ENCODE peak calls at places on chromosomes 7 and 10, in eight cellular contexts. One of them, this sample, is unnamed. For H3K27me3, the result is how much of the 10 kb centered on the place peaks cover.

GRCh38 chr7:4067874-4068273 is 614.2 kb upstream of the FOXK1 start:
- DNase-seq in lower lobe of right lung: no peak
- DNase-seq in body of pancreas: no peak
- DNase-seq in hepatocyte: no peak
- DNase-seq in heart right ventricle: no peak
- DNase-seq in aorta: no peak
- DNase-seq in MM.1S: no peak
- DNase-seq in cardiac muscle cell: no peak
- DNase-seq in this sample: no peak

GRCh38 chr7:2041496-2042367 is 191.0 kb downstream of the MAD1L1 start:
- DNase-seq in lower lobe of right lung: peak
- DNase-seq in body of pancreas: no peak
- DNase-seq in hepatocyte: no peak
- DNase-seq in heart right ventricle: no peak
- DNase-seq in aorta: no peak
- DNase-seq in MM.1S: no peak
- DNase-seq in cardiac muscle cell: no peak
- DNase-seq in this sample: peak

GRCh38 chr7:45885264-45885882 is 2.9 kb upstream of the IGFBP1 start:
- DNase-seq in lower lobe of right lung: no peak
- DNase-seq in body of pancreas: no peak
- DNase-seq in hepatocyte: no peak
- DNase-seq in heart right ventricle: no peak
- DNase-seq in aorta: no peak
- DNase-seq in MM.1S: no peak
- DNase-seq in cardiac muscle cell: no peak
- DNase-seq in this sample: no peak

GRCh38 chr10:60810437-60811182 is 32.3 kb downstream of the CDK1 start:
- DNase-seq in lower lobe of right lung: no peak
- DNase-seq in body of pancreas: no peak
- DNase-seq in hepatocyte: peak
- DNase-seq in heart right ventricle: no peak
- DNase-seq in aorta: no peak
- DNase-seq in MM.1S: no peak
- DNase-seq in cardiac muscle cell: peak
- DNase-seq in this sample: no peak

GRCh38 chr7:12257582-12257981 is 46.5 kb downstream of the TMEM106B start:
- DNase-seq in lower lobe of right lung: no peak
- DNase-seq in body of pancreas: no peak
- DNase-seq in hepatocyte: no peak
- DNase-seq in heart right ventricle: no peak
- DNase-seq in aorta: no peak
- DNase-seq in MM.1S: peak
- DNase-seq in cardiac muscle cell: peak
- DNase-seq in this sample: no peak

GRCh38 chr10:43049081-43049551 is 27.8 kb upstream of the RET start:
- DNase-seq in lower lobe of right lung: peak
- DNase-seq in body of pancreas: no peak
- DNase-seq in hepatocyte: no peak
- DNase-seq in heart right ventricle: no peak
- DNase-seq in aorta: peak
- DNase-seq in MM.1S: no peak
- DNase-seq in cardiac muscle cell: no peak
- DNase-seq in this sample: peak

GRCh38 chr7:116138202-116138801 is 72.0 kb upstream of the TES start:
- DNase-seq in lower lobe of right lung: no peak
- DNase-seq in body of pancreas: no peak
- DNase-seq in hepatocyte: peak
- DNase-seq in heart right ventricle: no peak
- DNase-seq in aorta: no peak
- DNase-seq in MM.1S: peak
- DNase-seq in cardiac muscle cell: peak
- DNase-seq in this sample: no peak

GRCh38 chr10:131453772-131454634 is 142.5 kb upstream of the TCERG1L start:
- DNase-seq in lower lobe of right lung: no peak
- DNase-seq in body of pancreas: peak
- DNase-seq in hepatocyte: peak
- DNase-seq in heart right ventricle: peak
- DNase-seq in aorta: peak
- DNase-seq in MM.1S: no peak
- DNase-seq in cardiac muscle cell: peak
- DNase-seq in this sample: peak

GRCh38 chr10:26805567-26806245 is 55.1 kb downstream of the ABI1 start:
- DNase-seq in lower lobe of right lung: no peak
- DNase-seq in body of pancreas: no peak
- DNase-seq in hepatocyte: peak
- DNase-seq in heart right ventricle: no peak
- DNase-seq in aorta: no peak
- DNase-seq in MM.1S: no peak
- DNase-seq in cardiac muscle cell: no peak
- DNase-seq in this sample: no peak

GRCh38 chr7:20340839-20341238 is 10.1 kb downstream of the ITGB8 start:
- DNase-seq in lower lobe of right lung: no peak
- DNase-seq in body of pancreas: peak
- DNase-seq in hepatocyte: no peak
- DNase-seq in heart right ventricle: no peak
- DNase-seq in aorta: no peak
- DNase-seq in MM.1S: no peak
- DNase-seq in cardiac muscle cell: peak
- DNase-seq in this sample: no peak

GRCh38 chr10:13816195-13816926 is 229.6 kb downstream of the PRPF18 start:
- DNase-seq in lower lobe of right lung: peak
- DNase-seq in body of pancreas: peak
- DNase-seq in hepatocyte: peak
- DNase-seq in heart right ventricle: peak
- DNase-seq in aorta: no peak
- DNase-seq in MM.1S: no peak
- DNase-seq in cardiac muscle cell: peak
- DNase-seq in this sample: peak

GRCh38 chr10:17910144-17910789 is 41.5 kb upstream of the SLC39A12 start:
- DNase-seq in lower lobe of right lung: no peak
- DNase-seq in body of pancreas: peak
- DNase-seq in hepatocyte: peak
- DNase-seq in heart right ventricle: no peak
- DNase-seq in aorta: no peak
- DNase-seq in MM.1S: peak
- DNase-seq in cardiac muscle cell: peak
- DNase-seq in this sample: no peak

GRCh38 chr7:135855836-135856235 is 107.2 kb upstream of the FAM180A start:
- DNase-seq in lower lobe of right lung: no peak
- DNase-seq in body of pancreas: no peak
- DNase-seq in hepatocyte: no peak
- DNase-seq in heart right ventricle: no peak
- DNase-seq in aorta: no peak
- DNase-seq in MM.1S: peak
- DNase-seq in cardiac muscle cell: peak
- DNase-seq in this sample: no peak

GRCh38 chr7:42238709-42239395 is 1.8 kb upstream of the GLI3 start:
- DNase-seq in lower lobe of right lung: no peak
- DNase-seq in body of pancreas: no peak
- DNase-seq in hepatocyte: peak
- DNase-seq in heart right ventricle: no peak
- DNase-seq in aorta: no peak
- DNase-seq in MM.1S: no peak
- DNase-seq in cardiac muscle cell: peak
- DNase-seq in this sample: no peak

GRCh38 chr7:34902181-34902580 is 135.1 kb downstream of the DPY19L1 start:
- DNase-seq in lower lobe of right lung: no peak
- DNase-seq in body of pancreas: no peak
- DNase-seq in hepatocyte: no peak
- DNase-seq in heart right ventricle: no peak
- DNase-seq in aorta: no peak
- DNase-seq in MM.1S: no peak
- DNase-seq in cardiac muscle cell: no peak
- DNase-seq in this sample: no peak

GRCh38 chr7:99020413-99020715 is 123.5 kb downstream of the SMURF1 start:
- DNase-seq in lower lobe of right lung: no peak
- DNase-seq in body of pancreas: no peak
- DNase-seq in hepatocyte: no peak
- DNase-seq in heart right ventricle: no peak
- DNase-seq in aorta: no peak
- DNase-seq in MM.1S: no peak
- DNase-seq in cardiac muscle cell: no peak
- DNase-seq in this sample: no peak

DNA sequence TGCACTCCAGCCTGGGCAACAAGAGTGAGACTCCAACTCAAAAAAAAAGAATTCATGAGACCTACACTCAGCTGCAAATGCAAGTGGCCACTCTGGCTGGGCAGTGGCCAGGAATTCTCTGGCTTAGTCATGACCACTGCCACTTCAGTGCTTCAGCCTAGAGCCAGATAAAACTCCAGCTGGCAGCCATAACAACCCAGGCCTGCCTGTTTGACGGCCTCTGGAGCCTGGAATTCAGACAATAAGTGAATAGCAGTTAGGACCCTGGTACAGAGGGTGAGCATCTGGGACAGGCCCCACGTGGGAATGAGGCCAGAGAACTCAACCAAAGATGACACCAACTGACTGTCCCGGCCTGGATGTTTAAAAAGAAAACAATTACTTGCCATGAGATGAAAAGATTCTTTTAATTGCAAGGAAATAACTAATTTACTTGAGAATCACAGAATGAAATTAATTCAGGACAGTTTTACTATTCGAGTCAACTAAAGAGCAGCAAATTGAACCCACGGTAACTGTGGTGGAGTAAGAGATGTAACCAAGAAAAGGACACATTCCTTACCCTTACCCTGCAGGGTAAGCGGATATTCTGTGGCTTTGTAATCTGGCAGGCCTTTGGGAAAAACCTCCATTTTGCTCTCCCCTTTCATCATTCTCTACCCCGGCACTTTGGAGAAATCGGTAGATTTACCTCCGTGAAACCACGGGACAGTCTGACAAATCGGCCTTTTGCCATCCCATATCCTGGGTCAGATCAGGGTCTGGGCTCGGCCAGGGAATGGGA is 18.7 kb downstream of the RCC1L start:
- DNase-seq in lower lobe of right lung: peak
- DNase-seq in body of pancreas: no peak
- DNase-seq in hepatocyte: no peak
- DNase-seq in heart right ventricle: peak
- DNase-seq in aorta: peak
- DNase-seq in MM.1S: no peak
- DNase-seq in cardiac muscle cell: peak
- DNase-seq in this sample: peak
- H3K27ac ChIP-seq in lower lobe of right lung: peak
- H3K27ac ChIP-seq in body of pancreas: no peak
- H3K27ac ChIP-seq in hepatocyte: no peak
- H3K27ac ChIP-seq in heart right ventricle: peak
- H3K27ac ChIP-seq in aorta: peak
- H3K27ac ChIP-seq in MM.1S: no peak
- H3K27ac ChIP-seq in cardiac muscle cell: peak
- H3K27ac ChIP-seq in this sample: peak

GRCh38 chr10:99522078-99522479 is 10.7 kb upstream of the NKX2-3 start:
- DNase-seq in lower lobe of right lung: no peak
- DNase-seq in body of pancreas: no peak
- DNase-seq in hepatocyte: no peak
- DNase-seq in heart right ventricle: no peak
- DNase-seq in aorta: no peak
- DNase-seq in MM.1S: no peak
- DNase-seq in cardiac muscle cell: no peak
- DNase-seq in this sample: no peak

GRCh38 chr10:99523251-99523773 is 9.4 kb upstream of the NKX2-3 start:
- DNase-seq in lower lobe of right lung: no peak
- DNase-seq in body of pancreas: no peak
- DNase-seq in hepatocyte: no peak
- DNase-seq in heart right ventricle: no peak
- DNase-seq in aorta: no peak
- DNase-seq in MM.1S: no peak
- DNase-seq in cardiac muscle cell: no peak
- DNase-seq in this sample: no peak

GRCh38 chr10:99521474-99522077 is 11.2 kb upstream of the NKX2-3 start:
- DNase-seq in lower lobe of right lung: no peak
- DNase-seq in body of pancreas: peak
- DNase-seq in hepatocyte: no peak
- DNase-seq in heart right ventricle: no peak
- DNase-seq in aorta: no peak
- DNase-seq in MM.1S: no peak
- DNase-seq in cardiac muscle cell: no peak
- DNase-seq in this sample: no peak

GRCh38 chr10:99524050-99524666 is 8.6 kb upstream of the NKX2-3 start:
- DNase-seq in lower lobe of right lung: no peak
- DNase-seq in body of pancreas: no peak
- DNase-seq in hepatocyte: no peak
- DNase-seq in heart right ventricle: no peak
- DNase-seq in aorta: no peak
- DNase-seq in MM.1S: no peak
- DNase-seq in cardiac muscle cell: no peak
- DNase-seq in this sample: no peak

DNA sequence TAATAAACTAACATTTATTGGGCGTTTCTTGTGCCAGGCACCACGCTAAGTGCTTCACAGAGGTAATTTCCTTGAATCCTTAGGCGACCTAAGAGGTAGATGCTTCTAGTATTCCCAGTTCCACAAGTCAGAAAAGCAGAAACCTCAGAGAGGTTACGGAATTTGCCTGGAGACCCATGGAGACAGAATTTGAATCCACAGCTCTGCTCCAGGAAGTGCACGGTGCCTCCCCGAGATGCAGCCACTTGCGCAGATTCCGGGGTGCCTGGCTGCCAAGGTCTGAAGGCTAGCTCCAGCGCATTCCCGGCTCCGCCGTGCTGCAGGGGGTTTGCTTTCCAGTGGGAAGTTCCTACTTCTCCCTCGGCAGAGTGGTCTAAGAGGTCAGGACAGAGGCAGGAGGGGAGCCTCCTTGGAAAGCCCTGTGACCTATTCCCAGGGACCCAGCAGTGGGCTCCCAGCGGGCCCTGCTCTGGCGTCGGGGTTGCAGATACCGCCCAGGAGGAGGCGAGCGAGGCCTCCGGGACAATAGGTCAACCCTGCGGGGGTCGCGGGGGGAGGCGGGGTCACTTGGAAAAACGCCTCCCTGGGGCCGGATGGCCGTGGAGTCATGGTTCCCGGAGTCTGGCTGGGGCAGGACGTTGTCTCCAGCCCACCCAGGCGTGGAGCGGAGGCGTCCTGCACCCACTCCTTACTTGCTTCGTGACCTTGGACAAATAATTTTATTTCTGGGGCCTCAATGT is 10.1 kb upstream of the NKX2-3 start:
- DNase-seq in lower lobe of right lung: no peak
- DNase-seq in body of pancreas: no peak
- DNase-seq in hepatocyte: no peak
- DNase-seq in heart right ventricle: peak
- DNase-seq in aorta: no peak
- DNase-seq in MM.1S: no peak
- DNase-seq in cardiac muscle cell: no peak
- DNase-seq in this sample: no peak
- H3K27me3 ChIP-seq in lower lobe of right lung: half or more
- H3K27me3 ChIP-seq in body of pancreas: under half
- H3K27me3 ChIP-seq in hepatocyte: half or more
- H3K27me3 ChIP-seq in heart right ventricle: half or more
- H3K27me3 ChIP-seq in aorta: under half
- H3K27me3 ChIP-seq in MM.1S: under half
- H3K27me3 ChIP-seq in cardiac muscle cell: half or more
- H3K27me3 ChIP-seq in this sample: half or more

GRCh38 chr10:31745612-31746376 is 182.8 kb downstream of the ARHGAP12 start:
- DNase-seq in lower lobe of right lung: no peak
- DNase-seq in body of pancreas: no peak
- DNase-seq in hepatocyte: no peak
- DNase-seq in heart right ventricle: no peak
- DNase-seq in aorta: no peak
- DNase-seq in MM.1S: no peak
- DNase-seq in cardiac muscle cell: peak
- DNase-seq in this sample: no peak
- H3K27ac ChIP-seq in lower lobe of right lung: no peak
- H3K27ac ChIP-seq in body of pancreas: no peak
- H3K27ac ChIP-seq in hepatocyte: no peak
- H3K27ac ChIP-seq in heart right ventricle: no peak
- H3K27ac ChIP-seq in aorta: no peak
- H3K27ac ChIP-seq in MM.1S: no peak
- H3K27ac ChIP-seq in cardiac muscle cell: no peak
- H3K27ac ChIP-seq in this sample: no peak

GRCh38 chr7:137836113-137836509 is 10.7 kb downstream of the DGKI start:
- DNase-seq in lower lobe of right lung: no peak
- DNase-seq in body of pancreas: no peak
- DNase-seq in hepatocyte: no peak
- DNase-seq in heart right ventricle: no peak
- DNase-seq in aorta: no peak
- DNase-seq in MM.1S: no peak
- DNase-seq in cardiac muscle cell: no peak
- DNase-seq in this sample: no peak
- H3K27me3 ChIP-seq in lower lobe of right lung: under half
- H3K27me3 ChIP-seq in body of pancreas: under half
- H3K27me3 ChIP-seq in hepatocyte: under half
- H3K27me3 ChIP-seq in heart right ventricle: under half
- H3K27me3 ChIP-seq in aorta: under half
- H3K27me3 ChIP-seq in MM.1S: under half
- H3K27me3 ChIP-seq in cardiac muscle cell: under half
- H3K27me3 ChIP-seq in this sample: under half